ENCODE peak calls at places on chromosomes 5 and 9, in ten cellular contexts. Q is tibial artery, B is fibroblast of pulmonary artery, Y is upper lobe of right lung, D is cardiac fibroblast, E is neural progenitor cell, K is fibroblast of the aortic adventitia, P is astrocyte, J is GM13976, S is colonic mucosa. O is an unnamed sample.

GRCh38 chr9:97811534-97812246 is 41.3 kb upstream of the FOXE1 start:
- DNase-seq in K (peak; percentile 23), Q (no peak), P (peak; percentile 59), S (no peak), J (no peak), Y (no peak), E (no peak), D (peak; percentile 31), B (peak; percentile 43), O (no peak)

GRCh38 chr5:1874820-1875219 is 7.9 kb downstream of the IRX4 start:
- DNase-seq in Y (no peak), B (no peak), K (no peak), D (no peak), Q (no peak), E (peak; percentile 61), S (no peak), J (no peak), P (no peak), O (no peak)

GRCh38 chr9:129679537-129679936 is 14.1 kb downstream of the PRRX2 start:
- DNase-seq in J (no peak), S (no peak), Q (no peak), K (no peak), B (no peak), E (no peak), P (no peak), D (no peak), Y (no peak), O (no peak)

GRCh38 chr9:106286249-106286648 is 576.7 kb upstream of the ZNF462 start:
- DNase-seq in S (no peak), D (no peak), K (no peak), Q (no peak), E (peak; percentile 84), P (peak; percentile 11), J (no peak), B (no peak), Y (no peak), O (no peak)

GRCh38 chr9:12778389-12778788 is 3.6 kb downstream of the LURAP1L start:
- DNase-seq in S (no peak), B (no peak), E (no peak), P (no peak), Y (no peak), J (no peak), Q (no peak), K (peak; percentile 40), D (no peak), O (no peak)

GRCh38 chr5:77984587-77984986 is 208.4 kb upstream of the TBCA start:
- DNase-seq in E (peak; percentile 26), J (no peak), D (no peak), B (no peak), Q (no peak), K (no peak), P (no peak), Y (no peak), S (no peak), O (no peak)

GRCh38 chr5:431001-431710 is 11.8 kb upstream of the EXOC3 start:
- DNase-seq in J (peak; percentile 81), E (peak; percentile 80), Q (no peak), B (peak; percentile 56), P (no peak), K (peak; percentile 43), D (peak; percentile 43), S (peak; percentile 51), Y (no peak), O (peak; percentile 58)

GRCh38 chr5:180050106-180050929 is 21.2 kb downstream of the RNF130 start:
- DNase-seq in P (no peak), S (peak; percentile 27), Q (no peak), E (no peak), Y (no peak), D (no peak), K (no peak), B (no peak), J (no peak), O (no peak)

GRCh38 chr5:126108505-126108904 is 314.7 kb upstream of the GRAMD2B start:
- DNase-seq in S (no peak), P (no peak), K (no peak), Q (no peak), Y (no peak), J (no peak), E (peak; percentile 7), D (no peak), B (no peak), O (no peak)

GRCh38 chr5:172188893-172189692 is 1.1 kb upstream of the STK10 start:
- DNase-seq in P (peak; percentile 73), S (no peak), Q (no peak), E (peak; percentile 92), D (no peak), K (no peak), B (no peak), J (no peak), Y (no peak), O (no peak)

GRCh38 chr5:179530069-179530998 is 20.0 kb upstream of the RUFY1 start:
- DNase-seq in E (peak; percentile 68), P (peak; percentile 10), S (peak; percentile 68), B (peak; percentile 24), K (no peak), J (peak; percentile 86), Q (peak; percentile 47), D (peak; percentile 40), Y (peak; percentile 83), O (peak; percentile 81)

GRCh38 chr5:159453209-159453608 is 122.9 kb upstream of the IL12B start:
- DNase-seq in P (no peak), S (no peak), J (no peak), Q (no peak), Y (no peak), B (no peak), D (no peak), E (no peak), K (no peak), O (no peak)

GRCh38 chr9:37529111-37529510 is 43.4 kb downstream of the POLR1E start:
- DNase-seq in Q (no peak), B (no peak), J (peak; percentile 81), P (peak; percentile 53), E (no peak), Y (no peak), K (no peak), D (no peak), S (peak; percentile 19), O (peak; percentile 82)

GRCh38 chr5:13771011-13771571 is 173.4 kb downstream of the DNAH5 start:
- DNase-seq in J (no peak), Q (no peak), D (peak; percentile 8), E (no peak), S (no peak), K (no peak), B (no peak), Y (no peak), P (peak; percentile 66), O (no peak)

GRCh38 chr5:52807723-52808122 is 20.0 kb downstream of the ITGA1 start:
- DNase-seq in E (no peak), J (no peak), K (no peak), Q (no peak), D (no peak), B (no peak), S (no peak), P (no peak), Y (no peak), O (no peak)

GRCh38 chr5:52809884-52810283 is 22.2 kb downstream of the ITGA1 start:
- DNase-seq in S (no peak), J (no peak), B (no peak), P (no peak), E (no peak), Y (no peak), K (peak; percentile 40), Q (no peak), D (peak; percentile 69), O (no peak)

GRCh38 chr5:52808316-52808901 is 20.7 kb downstream of the ITGA1 start:
- DNase-seq in B (no peak), E (no peak), S (no peak), K (no peak), J (no peak), Y (no peak), P (peak; percentile 57), D (peak; percentile 42), Q (no peak), O (no peak)

GRCh38 chr5:52810426-52810825 is 22.7 kb downstream of the ITGA1 start:
- DNase-seq in Y (no peak), Q (no peak), J (no peak), D (no peak), P (no peak), S (no peak), B (no peak), E (no peak), K (no peak), O (no peak)

GRCh38 chr5:52811067-52811749 is 23.5 kb downstream of the ITGA1 start:
- DNase-seq in S (no peak), Q (peak; percentile 58), Y (no peak), E (no peak), K (peak; percentile 53), D (peak; percentile 88), B (peak; percentile 66), J (no peak), P (no peak), O (peak; percentile 27)
- TF ChIP-seq CTCF in S (no peak), Q (no peak), Y (no peak), E (no peak), K (no peak), D (no peak), B (no peak), J (no peak), P (no peak), O (no peak)

GRCh38 chr5:76692651-76693050 is 23.3 kb upstream of the F2R start:
- DNase-seq in P (no peak), S (no peak), Q (no peak), J (no peak), B (no peak), Y (no peak), D (no peak), K (no peak), E (no peak), O (no peak)
- TF ChIP-seq CTCF in P (no peak), S (no peak), Q (no peak), J (no peak), B (no peak), Y (no peak), D (no peak), K (no peak), E (no peak), O (no peak)

GRCh38 chr9:95379630-95380029 is 62.1 kb upstream of the FANCC start:
- DNase-seq in K (no peak), J (no peak), P (no peak), S (no peak), Q (no peak), E (no peak), D (no peak), B (no peak), Y (no peak), O (peak; percentile 54)
- TF ChIP-seq CTCF in K (no peak), J (no peak), P (no peak), S (no peak), Q (no peak), E (peak; percentile 14), D (no peak), B (no peak), Y (peak; percentile 13), O (no peak)

GRCh38 chr9:96232164-96232538 is 69.8 kb downstream of the HSD17B3 start:
- DNase-seq in K (no peak), Q (no peak), P (no peak), E (no peak), Y (no peak), B (no peak), J (no peak), S (no peak), D (no peak), O (no peak)

GRCh38 chr9:96230002-96230401 is 72.0 kb downstream of the HSD17B3 start:
- DNase-seq in D (no peak), B (no peak), J (no peak), K (no peak), E (no peak), Q (no peak), Y (no peak), P (no peak), S (no peak), O (no peak)

GRCh38 chr9:96236854-96237545 is 65.0 kb downstream of the HSD17B3 start:
- DNase-seq in Q (no peak), J (no peak), P (no peak), B (no peak), S (no peak), Y (no peak), E (peak; percentile 14), D (no peak), K (no peak), O (no peak)

GRCh38 chr9:96232539-96233241 is 69.3 kb downstream of the HSD17B3 start:
- DNase-seq in E (peak; percentile 60), P (peak; percentile 14), S (peak; percentile 43), Y (no peak), Q (peak; percentile 78), J (peak; percentile 75), D (peak; percentile 69), B (peak; percentile 75), K (peak; percentile 73), O (peak; percentile 56)
- TF ChIP-seq CTCF in E (peak; percentile 88), P (peak; percentile 90), S (peak; percentile 74), Y (peak; percentile 80), Q (peak; percentile 95), J (peak; percentile 69), D (peak; percentile 95), B (peak; percentile 96), K (peak; percentile 97), O (peak; percentile 90)